ENCODE peak calls at places on chromosomes 16 and 17, in seven cellular contexts. T, Y, U, A, W, M and G are unnamed samples.

GRCh38 chr17:8609910-8610309 is 20.6 kb downstream of the MYH10 start:
- DNase-seq in A (no peak), T (no peak), M (no peak), W (peak), U (no peak), Y (no peak), G (no peak)

GRCh38 chr17:33475594-33475993 is 182.5 kb upstream of the ASIC2 start:
- DNase-seq in A (peak), T (no peak), W (no peak), M (no peak), U (no peak), Y (no peak), G (no peak)

GRCh38 chr16:57261806-57262205 is 16.7 kb downstream of the ARL2BP start:
- DNase-seq in T (no peak), W (no peak), U (no peak), Y (no peak), A (peak), M (no peak), G (no peak)

GRCh38 chr16:72427786-72428480 is 256.0 kb upstream of the PMFBP1 start:
- DNase-seq in A (no peak), U (no peak), M (no peak), T (no peak), W (no peak), Y (no peak), G (no peak)

GRCh38 chr17:28547096-28547622 is 5.3 kb downstream of the UNC119 start:
- DNase-seq in T (no peak), W (no peak), Y (no peak), A (no peak), M (no peak), U (no peak), G (no peak)

GRCh38 chr16:50933257-50933656 is 191.4 kb downstream of the CYLD start:
- DNase-seq in M (no peak), T (no peak), Y (no peak), A (no peak), W (no peak), U (no peak), G (no peak)

GRCh38 chr16:53781023-53781605 is 77.2 kb downstream of the FTO start:
- DNase-seq in A (no peak), U (no peak), W (peak), Y (no peak), T (no peak), M (peak), G (no peak)

GRCh38 chr17:36008998-36009665 is 7.8 kb upstream of the CCL15 start:
- DNase-seq in U (peak), M (peak), W (peak), Y (no peak), T (no peak), A (peak), G (no peak)

GRCh38 chr16:4371481-4372314 is at the start of gene VASN:
- DNase-seq in A (peak), M (peak), Y (peak), U (peak), T (no peak), W (peak), G (no peak)

GRCh38 chr17:47742319-47743181 is 9.5 kb downstream of the TBX21 start:
- DNase-seq in A (peak), U (no peak), M (no peak), W (peak), T (no peak), Y (no peak), G (no peak)

GRCh38 chr17:56678249-56679144 is 85.0 kb downstream of the NOG start:
- DNase-seq in Y (no peak), W (no peak), T (no peak), M (no peak), U (no peak), A (peak), G (no peak)

GRCh38 chr17:53749178-53749577 is 73.5 kb upstream of the KIF2B start:
- DNase-seq in A (no peak), T (no peak), W (peak), U (no peak), M (peak), Y (peak), G (peak)

GRCh38 chr16:13136896-13137295 is 235.5 kb downstream of the SHISA9 start:
- DNase-seq in Y (no peak), M (no peak), U (no peak), A (no peak), T (no peak), W (no peak), G (no peak)

GRCh38 chr17:80388175-80388574 is 26.8 kb upstream of the ENDOV start:
- DNase-seq in W (no peak), M (no peak), Y (no peak), U (no peak), A (peak), T (no peak), G (no peak)

GRCh38 chr17:79937435-79937870 is 98.2 kb upstream of the CBX4 start:
- DNase-seq in W (no peak), M (no peak), T (no peak), Y (no peak), A (no peak), U (no peak), G (no peak)

GRCh38 chr17:50785942-50786570 is 18.7 kb upstream of the ANKRD40CL start:
- DNase-seq in U (no peak), A (no peak), Y (peak), T (peak), M (peak), W (peak), G (no peak)

GRCh38 chr16:89853306-89853993 is 19.9 kb upstream of the TCF25 start:
- DNase-seq in T (no peak), W (no peak), U (no peak), M (no peak), Y (no peak), A (no peak), G (no peak)

GRCh38 chr17:7997186-7997585 is 5.2 kb upstream of the GUCY2D start:
- DNase-seq in W (peak), M (no peak), T (no peak), A (no peak), Y (no peak), U (no peak), G (no peak)

GRCh38 chr17:62790554-62790953 is 17.6 kb downstream of the MARCHF10 start:
- DNase-seq in W (peak), U (peak), M (peak), Y (peak), T (peak), A (no peak), G (peak)

GRCh38 chr17:6070280-6070894 is at the start of gene WSCD1:
- DNase-seq in A (peak), W (no peak), M (no peak), U (no peak), Y (peak), T (no peak), G (no peak)

GRCh38 chr16:82181456-82182185 is 11.6 kb upstream of the MPHOSPH6 start:
- DNase-seq in Y (no peak), M (no peak), U (no peak), A (no peak), T (no peak), W (peak), G (no peak)

GRCh38 chr16:5928476-5929055 is 831.0 kb upstream of the EEF2KMT start:
- DNase-seq in U (no peak), Y (no peak), T (no peak), W (no peak), A (peak), M (no peak), G (no peak)

GRCh38 chr16:22369221-22369811 is 5.1 kb downstream of the CDR2 start:
- DNase-seq in A (no peak), Y (no peak), T (no peak), M (peak), W (peak), U (no peak), G (no peak)

GRCh38 chr17:13647551-13647950 is 45.8 kb upstream of the HS3ST3A1 start:
- DNase-seq in A (no peak), U (no peak), T (no peak), Y (peak), M (peak), W (no peak), G (no peak)

GRCh38 chr16:63690961-63691360 is 1430.9 kb downstream of the CDH11 start:
- DNase-seq in T (no peak), M (no peak), Y (no peak), U (no peak), A (no peak), W (no peak), G (no peak)

GRCh38 chr16:87780385-87780989 is 14.7 kb upstream of the KLHDC4 start:
- DNase-seq in T (no peak), Y (no peak), U (peak), W (peak), A (no peak), M (peak), G (no peak)

GRCh38 chr17:42493324-42493723 is 34.6 kb downstream of the ATP6V0A1 start:
- DNase-seq in U (no peak), W (no peak), T (no peak), A (no peak), Y (no peak), M (no peak), G (no peak)

GRCh38 chr16:84751241-84751640 is 51.4 kb downstream of the USP10 start:
- DNase-seq in W (no peak), Y (no peak), M (no peak), A (no peak), U (no peak), T (no peak), G (no peak)

GRCh38 chr17:27529230-27529796 is 73.1 kb downstream of the KSR1 start:
- DNase-seq in W (no peak), Y (no peak), U (no peak), T (no peak), A (peak), M (no peak), G (no peak)

GRCh38 chr16:12546918-12547607 is 256.6 kb downstream of the CPPED1 start:
- DNase-seq in M (no peak), Y (no peak), U (no peak), W (no peak), A (no peak), T (no peak), G (no peak)

GRCh38 chr17:10025976-10026785 is 121.1 kb upstream of the RCVRN start:
- DNase-seq in U (no peak), W (no peak), Y (no peak), A (no peak), M (no peak), T (no peak), G (no peak)